ENCODE peak calls at places on chromosome 2, in four cellular contexts. One of them, this sample, is unnamed.
A peak's percentile ranks its signal among the peaks of the same experiment; 100 is the strongest.

GRCh38 chr2:238907717-238908173 is 59.9 kb downstream of the TWIST2 start:
- DNase-seq in H1: no peak
- DNase-seq in IMR-90: no peak
- DNase-seq in H9: no peak
- DNase-seq in this sample: no peak

GRCh38 chr2:102057502-102058292 is 65.9 kb downstream of the IL1R2 start:
- DNase-seq in H1: no peak
- DNase-seq in H9: no peak
- DNase-seq in IMR-90: peak; percentile 47
- DNase-seq in this sample: no peak

GRCh38 chr2:164837807-164838206 is 3.8 kb downstream of the COBLL1 start:
- DNase-seq in H1: no peak
- DNase-seq in IMR-90: no peak
- DNase-seq in H9: no peak
- DNase-seq in this sample: no peak

GRCh38 chr2:129781749-129782617 is 197.5 kb upstream of the RAB6C start:
- DNase-seq in IMR-90: no peak
- DNase-seq in H1: no peak
- DNase-seq in H9: peak; percentile 27
- DNase-seq in this sample: no peak

GRCh38 chr2:27281855-27282559 is at the start of gene TRIM54:
- DNase-seq in H1: no peak
- DNase-seq in H9: no peak
- DNase-seq in IMR-90: peak; percentile 33
- DNase-seq in this sample: peak; percentile 61

GRCh38 chr2:167471734-167472133 is 583.5 kb downstream of the XIRP2 start:
- DNase-seq in H9: no peak
- DNase-seq in IMR-90: no peak
- DNase-seq in H1: no peak
- DNase-seq in this sample: peak; percentile 76

GRCh38 chr2:169042856-169043255 is 11.7 kb upstream of the ABCB11 start:
- DNase-seq in IMR-90: no peak
- DNase-seq in H1: no peak
- DNase-seq in H9: no peak
- DNase-seq in this sample: no peak

GRCh38 chr2:59066787-59067399 is 825.8 kb upstream of the FANCL start:
- DNase-seq in IMR-90: no peak
- DNase-seq in H9: no peak
- DNase-seq in H1: no peak
- DNase-seq in this sample: no peak

GRCh38 chr2:85999131-85999831 is 106.4 kb downstream of the POLR1A start:
- DNase-seq in IMR-90: peak; percentile 49
- DNase-seq in H9: peak; percentile 20
- DNase-seq in H1: no peak
- DNase-seq in this sample: peak; percentile 51

GRCh38 chr2:68741805-68742306 is 7.2 kb downstream of the ARHGAP25 start:
- DNase-seq in H1: no peak
- DNase-seq in H9: no peak
- DNase-seq in IMR-90: peak; percentile 30
- DNase-seq in this sample: no peak

GRCh38 chr2:39860538-39860937 is 81.5 kb upstream of the THUMPD2 start:
- DNase-seq in IMR-90: no peak
- DNase-seq in H9: no peak
- DNase-seq in H1: no peak
- DNase-seq in this sample: no peak

DNA sequence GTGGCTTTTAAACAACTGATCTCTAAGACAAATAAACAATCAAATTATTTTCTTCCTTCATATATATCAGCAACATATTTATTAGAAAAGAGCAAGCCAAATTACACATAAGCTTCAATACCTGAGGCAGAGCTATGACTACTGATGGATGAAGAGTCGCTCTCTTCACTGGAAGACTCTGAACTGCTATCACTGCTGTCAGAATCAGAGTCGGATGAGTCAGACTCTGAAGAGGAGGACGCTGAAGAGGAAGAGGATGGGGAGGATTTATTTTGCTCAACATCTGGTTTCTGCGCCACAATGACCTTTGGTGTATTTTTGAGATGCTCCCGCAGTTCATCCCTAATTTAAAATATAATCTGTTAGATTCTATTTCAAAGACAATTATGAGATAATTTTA is 56.7 kb downstream of the CWC22 start:
- DNase-seq in IMR-90: no peak
- DNase-seq in H1: no peak
- DNase-seq in H9: no peak
- DNase-seq in this sample: no peak
- H3K56ac ChIP-seq in IMR-90: no peak overlapping the region
- H3K56ac ChIP-seq in H1: no peak overlapping the region
- H3K56ac ChIP-seq in H9: no peak overlapping the region
- H3K56ac ChIP-seq in this sample: no peak overlapping the region

GRCh38 chr2:30670453-30670852 is 136.8 kb downstream of the CAPN13 start:
- DNase-seq in H1: no peak
- DNase-seq in H9: peak; percentile 32
- DNase-seq in IMR-90: no peak
- DNase-seq in this sample: peak; percentile 62
- H3K56ac ChIP-seq in H1: no peak overlapping the region
- H3K56ac ChIP-seq in H9: no peak overlapping the region
- H3K56ac ChIP-seq in IMR-90: no peak overlapping the region
- H3K56ac ChIP-seq in this sample: no peak overlapping the region

DNA sequence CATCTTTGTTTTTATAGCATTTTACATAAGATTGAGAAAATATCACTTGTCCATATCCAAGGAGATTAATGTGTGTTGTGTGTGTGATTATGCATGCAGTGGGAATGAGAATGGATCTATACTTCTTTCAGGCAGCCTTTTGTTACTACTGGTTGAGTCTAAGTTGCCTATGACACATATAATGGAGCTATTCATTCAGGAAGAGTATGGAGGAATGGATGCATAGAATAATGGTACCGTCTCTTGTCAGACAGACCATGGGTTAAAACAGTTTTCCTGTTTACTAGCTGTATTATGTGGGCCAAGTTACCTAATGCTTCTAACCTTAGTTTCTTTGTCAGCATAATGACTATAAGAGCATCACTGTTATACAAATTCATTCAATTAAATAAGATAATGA is 155.4 kb upstream of the KYNU start:
- DNase-seq in H9: no peak
- DNase-seq in IMR-90: no peak
- DNase-seq in H1: no peak
- DNase-seq in this sample: no peak
- H3K56ac ChIP-seq in H9: no peak overlapping the region
- H3K56ac ChIP-seq in IMR-90: no peak overlapping the region
- H3K56ac ChIP-seq in H1: peak overlapping the region; percentile 80
- H3K56ac ChIP-seq in this sample: no peak overlapping the region

GRCh38 chr2:121825003-121825950 is 69.8 kb downstream of the TSN start:
- DNase-seq in H9: peak; percentile 41
- DNase-seq in IMR-90: no peak
- DNase-seq in H1: no peak
- DNase-seq in this sample: no peak
- H3K56ac ChIP-seq in H9: no peak overlapping the region
- H3K56ac ChIP-seq in IMR-90: no peak overlapping the region
- H3K56ac ChIP-seq in H1: no peak overlapping the region
- H3K56ac ChIP-seq in this sample: no peak overlapping the region

GRCh38 chr2:128754246-128754724 is 435.6 kb upstream of the HS6ST1 start:
- DNase-seq in H9: no peak
- DNase-seq in H1: no peak
- DNase-seq in IMR-90: no peak
- DNase-seq in this sample: no peak
- H3K56ac ChIP-seq in H9: no peak overlapping the region
- H3K56ac ChIP-seq in H1: no peak overlapping the region
- H3K56ac ChIP-seq in IMR-90: no peak overlapping the region
- H3K56ac ChIP-seq in this sample: no peak overlapping the region

GRCh38 chr2:66702251-66702745 is 267.4 kb downstream of the MEIS1 start:
- DNase-seq in H1: no peak
- DNase-seq in IMR-90: no peak
- DNase-seq in H9: no peak
- DNase-seq in this sample: no peak
- H3K56ac ChIP-seq in H1: no peak overlapping the region
- H3K56ac ChIP-seq in IMR-90: no peak overlapping the region
- H3K56ac ChIP-seq in H9: no peak overlapping the region
- H3K56ac ChIP-seq in this sample: no peak overlapping the region

DNA sequence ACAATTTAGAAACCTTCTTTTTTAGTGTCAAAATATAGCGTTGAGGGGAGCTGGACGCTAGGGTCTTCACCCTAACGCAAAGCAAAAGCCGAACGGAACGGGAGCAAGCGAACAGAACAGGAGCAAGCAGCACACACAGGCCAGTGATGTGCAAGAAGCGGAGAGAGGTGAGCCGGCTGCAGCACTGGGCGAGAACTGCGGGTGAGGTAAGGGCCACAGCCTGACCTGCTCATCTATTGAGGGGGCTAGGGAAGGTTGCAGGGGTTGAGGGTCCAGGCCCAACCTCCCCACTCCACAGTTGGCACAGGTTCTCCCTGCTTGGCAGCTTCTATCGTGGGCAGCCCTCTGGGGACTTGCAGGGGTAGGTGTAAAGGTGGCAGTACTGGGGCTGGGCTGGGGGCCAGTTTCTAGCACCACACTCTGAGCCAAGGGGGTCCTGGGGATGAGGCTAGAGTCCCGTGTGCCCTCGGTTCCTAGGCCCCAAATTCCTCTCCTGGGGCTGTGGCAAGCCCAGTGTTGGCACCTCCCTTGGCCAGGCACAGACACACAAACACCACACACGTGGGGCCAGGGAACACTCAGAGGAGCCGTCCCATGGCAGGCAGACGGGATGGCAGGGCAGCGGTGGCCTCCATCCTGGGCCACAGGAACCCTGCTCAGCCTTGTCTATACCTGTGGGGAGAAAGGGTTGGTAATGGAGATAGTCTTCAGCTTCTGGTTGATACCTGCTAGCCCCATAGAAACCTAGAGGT is 1.2 kb upstream of the ABCB6 start:
- DNase-seq in IMR-90: no peak
- DNase-seq in H9: no peak
- DNase-seq in H1: no peak
- DNase-seq in this sample: no peak
- H3K56ac ChIP-seq in IMR-90: no peak overlapping the region
- H3K56ac ChIP-seq in H9: no peak overlapping the region
- H3K56ac ChIP-seq in H1: no peak overlapping the region
- H3K56ac ChIP-seq in this sample: peak overlapping the region; percentile 39

DNA sequence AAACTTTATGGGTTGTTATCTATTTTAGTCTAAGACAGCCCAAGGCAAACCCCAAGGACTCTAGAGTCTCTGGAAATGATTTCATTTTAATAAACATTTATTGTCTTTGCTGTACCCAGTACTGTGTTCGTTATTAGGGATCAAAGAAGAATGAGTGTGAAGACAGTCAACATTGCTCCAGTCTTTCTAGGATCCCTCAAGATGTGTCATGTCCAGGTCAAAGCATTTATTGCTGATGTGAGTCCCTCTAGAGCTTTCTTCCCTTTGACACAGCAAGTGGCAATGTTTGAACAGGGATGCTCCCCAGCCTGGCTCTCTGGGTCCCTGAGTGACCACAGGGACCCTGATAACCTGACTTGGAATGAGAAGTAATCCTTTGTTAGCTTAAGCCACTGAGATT is 123.1 kb upstream of the STK17B start:
- DNase-seq in IMR-90: no peak
- DNase-seq in H9: no peak
- DNase-seq in H1: no peak
- DNase-seq in this sample: no peak
- H3K56ac ChIP-seq in IMR-90: no peak overlapping the region
- H3K56ac ChIP-seq in H9: no peak overlapping the region
- H3K56ac ChIP-seq in H1: no peak overlapping the region
- H3K56ac ChIP-seq in this sample: no peak overlapping the region